ENCODE peak calls at places on chromosome 5, in eight cellular contexts. M is IMR-90, K is ascending aorta, T is hepatocyte, I is tibial artery, L is RWPE1, U is HepG2, N is AG04450. W is an unnamed sample.

GRCh38 chr5:80516826-80517225 is 28.9 kb downstream of the FAM151B start:
- DNase-seq in T (peak), N (peak), I (no peak), M (peak), K (no peak), U (no peak), L (peak), W (no peak)

GRCh38 chr5:94508421-94509148 is 109.8 kb downstream of the KIAA0825 start:
- DNase-seq in N (no peak), U (no peak), I (no peak), T (no peak), K (no peak), M (no peak), L (no peak), W (no peak)

GRCh38 chr5:96687812-96688453 is 25.8 kb downstream of the CAST start:
- DNase-seq in N (no peak), M (peak), K (no peak), I (no peak), T (peak), U (peak), L (peak), W (no peak)

GRCh38 chr5:83503662-83504061 is 32.1 kb downstream of the VCAN start:
- DNase-seq in I (no peak), T (no peak), K (no peak), M (peak), U (no peak), L (no peak), N (no peak), W (no peak)

GRCh38 chr5:24742334-24742733 is 97.6 kb upstream of the CDH10 start:
- DNase-seq in U (no peak), K (no peak), I (no peak), M (no peak), L (no peak), T (no peak), N (no peak), W (no peak)

GRCh38 chr5:7897014-7897600 is 28.2 kb downstream of the MTRR start:
- DNase-seq in K (no peak), M (peak), U (peak), T (peak), L (no peak), I (no peak), N (no peak), W (no peak)

GRCh38 chr5:62938927-62939326 is 360.3 kb downstream of the LRRC70 start:
- DNase-seq in M (no peak), U (no peak), L (no peak), I (no peak), K (no peak), N (no peak), T (no peak), W (no peak)

GRCh38 chr5:159257007-159257406 is 6.1 kb upstream of the UBLCP1 start:
- DNase-seq in I (no peak), M (no peak), N (no peak), L (no peak), T (no peak), U (no peak), K (no peak), W (no peak)

GRCh38 chr5:141234109-141234508 is 11.0 kb downstream of the PCDHB14 start:
- DNase-seq in U (peak), I (no peak), T (no peak), K (no peak), L (no peak), M (peak), N (no peak), W (no peak)

GRCh38 chr5:57176350-57176857 is 2.5 kb downstream of the GPBP1 start:
- DNase-seq in U (no peak), I (no peak), M (peak), T (no peak), K (no peak), N (no peak), L (no peak), W (no peak)

GRCh38 chr5:140794594-140795258 is at the start of gene PCDHA2:
- DNase-seq in L (no peak), I (no peak), K (no peak), T (peak), M (no peak), U (no peak), N (no peak), W (no peak)

GRCh38 chr5:174991807-174992308 is 267.5 kb downstream of the MSX2 start:
- DNase-seq in T (no peak), I (no peak), K (no peak), L (no peak), N (no peak), U (no peak), M (no peak), W (no peak)

GRCh38 chr5:135310328-135310989 is 88.6 kb downstream of the MACROH2A1 start:
- DNase-seq in I (no peak), M (peak), U (no peak), T (peak), K (no peak), N (peak), L (peak), W (no peak)

GRCh38 chr5:177509361-177509951 is at the start of gene DOK3:
- DNase-seq in N (no peak), U (no peak), M (no peak), L (no peak), T (no peak), K (no peak), I (peak), W (no peak)

GRCh38 chr5:43192558-43193170 is 639 bp downstream of the NIM1K start:
- DNase-seq in N (no peak), L (no peak), K (no peak), T (peak), M (peak), U (no peak), I (no peak), W (no peak)

GRCh38 chr5:175788155-175788787 is 83.1 kb upstream of the CPLX2 start:
- DNase-seq in M (no peak), I (no peak), T (no peak), U (no peak), N (no peak), K (no peak), L (no peak), W (no peak)

GRCh38 chr5:647311-647710 is 35.2 kb downstream of the CEP72 start:
- DNase-seq in L (no peak), T (no peak), I (no peak), M (no peak), U (no peak), N (no peak), K (no peak), W (no peak)

GRCh38 chr5:112957970-112958773 is 18.4 kb upstream of the DCP2 start:
- DNase-seq in L (peak), T (peak), M (peak), N (peak), K (peak), I (peak), U (peak), W (peak)

GRCh38 chr5:3269400-3270169 is 326.0 kb upstream of the IRX1 start:
- DNase-seq in I (no peak), U (no peak), K (no peak), M (no peak), T (no peak), L (no peak), N (no peak), W (no peak)

GRCh38 chr5:65951330-65951729 is 25.0 kb downstream of the ERBIN start:
- DNase-seq in K (no peak), U (no peak), L (no peak), T (no peak), I (no peak), M (no peak), N (no peak), W (no peak)

GRCh38 chr5:122776143-122776542 is 1.3 kb downstream of the SNX2 start:
- DNase-seq in U (no peak), T (no peak), K (no peak), N (no peak), L (no peak), M (no peak), I (no peak), W (no peak)

GRCh38 chr5:54821445-54822330 is 163.7 kb downstream of the ESM1 start:
- DNase-seq in M (peak), L (no peak), T (no peak), K (no peak), N (no peak), U (no peak), I (no peak), W (no peak)

GRCh38 chr5:72811849-72812248 is 4.6 kb upstream of the TNPO1 start:
- DNase-seq in L (no peak), U (no peak), T (no peak), M (no peak), K (no peak), I (no peak), N (no peak), W (no peak)

GRCh38 chr5:149466457-149466972 is 84.7 kb downstream of the CSNK1A1 start:
- DNase-seq in T (peak), U (no peak), L (no peak), K (no peak), M (peak), I (no peak), N (no peak), W (no peak)

GRCh38 chr5:140725799-140726471 is 25.7 kb downstream of the ZMAT2 start:
- DNase-seq in T (peak), L (peak), I (peak), N (peak), M (peak), K (peak), U (peak), W (no peak)

GRCh38 chr5:20683241-20683940 is 695.4 kb upstream of the CDH18 start:
- DNase-seq in I (no peak), N (no peak), U (no peak), T (no peak), K (no peak), L (no peak), M (no peak), W (no peak)

GRCh38 chr5:21573915-21574314 is 1279.2 kb downstream of the CDH12 start:
- DNase-seq in T (no peak), N (no peak), L (no peak), K (no peak), I (no peak), M (no peak), U (no peak), W (no peak)

GRCh38 chr5:152464048-152464447 is 59.0 kb upstream of the NMUR2 start:
- DNase-seq in T (no peak), K (no peak), N (no peak), L (no peak), I (no peak), U (no peak), M (no peak), W (no peak)

GRCh38 chr5:36659406-36659805 is 53.0 kb downstream of the SLC1A3 start:
- DNase-seq in N (no peak), T (no peak), U (no peak), M (no peak), I (no peak), L (no peak), K (no peak), W (no peak)

GRCh38 chr5:83488821-83489220 is 17.3 kb downstream of the VCAN start:
- DNase-seq in L (no peak), N (no peak), T (no peak), U (no peak), I (no peak), K (no peak), M (peak), W (no peak)

GRCh38 chr5:179558912-179559279 is 8.5 kb downstream of the RUFY1 start:
- DNase-seq in N (no peak), M (peak), U (peak), L (peak), T (peak), I (no peak), K (no peak), W (no peak)

GRCh38 chr5:150946351-150946905 is 41.6 kb upstream of the ZNF300 start:
- DNase-seq in K (peak), M (peak), I (peak), N (peak), T (no peak), L (no peak), U (no peak), W (peak)

GRCh38 chr5:150948539-150948938 is 43.8 kb upstream of the ZNF300 start:
- DNase-seq in L (no peak), N (no peak), K (no peak), M (no peak), U (no peak), T (no peak), I (no peak), W (no peak)

GRCh38 chr5:150945947-150946346 is 41.2 kb upstream of the ZNF300 start:
- DNase-seq in N (no peak), T (no peak), I (no peak), K (no peak), L (no peak), U (no peak), M (no peak), W (no peak)

GRCh38 chr5:150945501-150945900 is 40.7 kb upstream of the ZNF300 start:
- DNase-seq in L (no peak), K (no peak), I (no peak), U (no peak), N (no peak), T (no peak), M (peak), W (no peak)
- H3K27ac ChIP-seq in L (no peak), K (peak), I (peak), U (no peak), N (no peak), T (no peak), M (no peak), W (no peak)

GRCh38 chr5:168978015-168978414 is 322.9 kb downstream of the SLIT3 start:
- DNase-seq in T (peak), M (peak), U (no peak), N (no peak), I (no peak), K (peak), L (peak), W (no peak)

GRCh38 chr5:168976311-168976893 is 324.5 kb downstream of the SLIT3 start:
- DNase-seq in T (no peak), M (no peak), N (no peak), L (no peak), K (no peak), U (no peak), I (no peak), W (no peak)

GRCh38 chr5:168975331-168975730 is 325.6 kb downstream of the SLIT3 start:
- DNase-seq in M (no peak), T (no peak), L (no peak), U (no peak), N (no peak), K (no peak), I (no peak), W (no peak)

GRCh38 chr5:168979140-168979539 is 321.8 kb downstream of the SLIT3 start:
- DNase-seq in M (no peak), T (no peak), U (no peak), N (no peak), K (peak), L (no peak), I (no peak), W (no peak)

DNA sequence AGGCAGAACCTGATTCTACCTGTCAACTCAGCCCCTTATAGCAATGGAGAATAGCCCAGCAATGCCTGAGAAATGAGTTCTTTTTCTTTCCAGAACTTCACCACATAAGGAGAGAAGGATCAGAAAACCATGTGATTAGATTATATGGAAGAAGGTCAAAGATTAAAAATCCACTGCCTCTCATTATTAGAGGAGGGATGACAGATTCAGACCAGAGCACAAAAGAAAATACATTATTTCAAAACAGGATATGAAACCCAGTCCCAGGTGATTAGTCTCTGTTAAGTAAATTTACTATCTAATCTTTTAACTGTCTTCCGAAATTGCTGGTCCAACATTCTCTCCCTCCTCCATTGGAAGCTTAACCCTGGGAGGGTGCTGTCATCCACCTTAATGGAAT is 322.4 kb downstream of the SLIT3 start:
- DNase-seq in L (no peak), M (no peak), T (no peak), N (no peak), K (peak), I (no peak), U (no peak), W (no peak)
- H3K27ac ChIP-seq in L (peak), M (no peak), T (peak), N (no peak), K (no peak), I (no peak), U (no peak), W (no peak)

GRCh38 chr5:111743521-111743920 is 13.5 kb downstream of the NREP start:
- DNase-seq in T (no peak), U (no peak), K (no peak), I (no peak), L (no peak), N (no peak), M (no peak), W (no peak)

GRCh38 chr5:111745075-111745474 is 11.9 kb downstream of the NREP start:
- DNase-seq in N (no peak), T (no peak), L (no peak), U (no peak), K (no peak), M (no peak), I (no peak), W (no peak)

GRCh38 chr5:111744455-111744854 is 12.5 kb downstream of the NREP start:
- DNase-seq in T (no peak), K (no peak), I (no peak), N (no peak), U (no peak), M (no peak), L (no peak), W (no peak)

GRCh38 chr5:111742595-111742994 is 14.4 kb downstream of the NREP start:
- DNase-seq in I (peak), T (peak), M (peak), N (peak), K (peak), U (peak), L (peak), W (no peak)

GRCh38 chr5:111743993-111744392 is 13.0 kb downstream of the NREP start:
- DNase-seq in U (no peak), N (no peak), M (peak), T (peak), I (no peak), K (no peak), L (no peak), W (no peak)
- H3K27ac ChIP-seq in U (peak), N (no peak), M (no peak), T (peak), I (no peak), K (no peak), L (no peak), W (peak)

DNA sequence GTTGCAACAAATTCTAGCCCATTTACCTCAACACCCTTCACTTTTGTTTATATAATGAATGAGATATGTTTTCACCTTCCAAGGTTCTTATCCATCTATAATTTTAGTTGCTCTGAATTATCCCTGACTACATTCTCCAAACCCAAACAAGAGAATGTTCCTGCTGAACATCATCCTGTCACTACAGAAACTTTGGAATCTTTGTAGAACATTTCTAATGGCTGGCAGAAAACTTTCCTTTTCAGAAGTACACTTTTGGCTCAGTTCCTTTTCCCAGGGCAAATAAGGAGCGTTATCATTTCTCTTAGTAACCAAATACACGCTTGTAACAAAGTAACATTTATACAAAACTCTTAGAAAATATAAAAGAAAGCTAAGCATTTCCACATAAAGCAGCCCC is 860.6 kb upstream of the SEMA6A start:
- DNase-seq in I (no peak), U (no peak), K (no peak), M (no peak), L (no peak), N (no peak), T (no peak), W (no peak)
- H3K27ac ChIP-seq in I (no peak), U (no peak), K (no peak), M (no peak), L (no peak), N (no peak), T (no peak), W (no peak)

GRCh38 chr5:32232441-32233219 is 58.5 kb upstream of the GOLPH3 start:
- DNase-seq in L (peak), I (peak), M (peak), K (peak), N (peak), U (peak), T (peak), W (peak)
- H3K27ac ChIP-seq in L (no peak), I (peak), M (no peak), K (peak), N (no peak), U (peak), T (no peak), W (peak)